ENCODE peak calls at places on chromosomes 1 and 21, in five cellular contexts. C is skeletal muscle cell; I is stimulated activated CD4-positive, alpha-beta T cell treated with anti-CD3 and anti-CD28 coated beads, Interleukin-12 subunit alpha, Interleukin-12 subunit beta, amount 100 ng/mL, for 4 hours; V is M059J; D is Calu3. G is an unnamed sample.

GRCh38 chr1:4482526-4482925 is 171.9 kb upstream of the AJAP1 start:
- DNase-seq in I (no peak), V (no peak), D (no peak), C (no peak), G (no peak)

GRCh38 chr1:101235696-101236545 is 898 bp upstream of the S1PR1 start:
- DNase-seq in V (peak), I (peak), D (peak), C (no peak), G (no peak)

GRCh38 chr1:97778718-97779117 is 142.1 kb downstream of the DPYD start:
- DNase-seq in V (no peak), D (no peak), I (no peak), C (no peak), G (no peak)

GRCh38 chr21:40631201-40631600 is 215.8 kb downstream of the DSCAM start:
- DNase-seq in D (no peak), V (no peak), C (no peak), I (no peak), G (no peak)

GRCh38 chr1:67052741-67053534 is 1.0 kb downstream of the SLC35D1 start:
- DNase-seq in D (peak), C (no peak), V (peak), I (peak), G (no peak)

GRCh38 chr1:209368864-209369598 is 214.5 kb upstream of the CAMK1G start:
- DNase-seq in D (no peak), I (no peak), C (peak), V (peak), G (peak)

GRCh38 chr21:32794643-32795042 is 23.1 kb upstream of the PAXBP1 start:
- DNase-seq in C (no peak), I (no peak), V (no peak), D (no peak), G (no peak)

GRCh38 chr1:61255324-61255703 is 173.0 kb downstream of the NFIA start:
- DNase-seq in D (no peak), C (no peak), I (no peak), V (no peak), G (no peak)

GRCh38 chr1:219123041-219123440 is 50.6 kb upstream of the LYPLAL1 start:
- DNase-seq in C (no peak), I (no peak), D (no peak), V (no peak), G (no peak)

GRCh38 chr1:70909262-70909817 is 138.3 kb downstream of the PTGER3 start:
- DNase-seq in V (no peak), D (no peak), I (no peak), C (no peak), G (no peak)

GRCh38 chr1:31588751-31589515 is 12.6 kb downstream of the TINAGL1 start:
- DNase-seq in C (no peak), V (no peak), I (no peak), D (peak), G (no peak)

GRCh38 chr1:7667625-7668218 is 103.4 kb upstream of the VAMP3 start:
- DNase-seq in C (no peak), V (peak), I (peak), D (peak), G (peak)

GRCh38 chr1:156160000-156160743 is 6.8 kb downstream of the SEMA4A start:
- DNase-seq in V (peak), D (no peak), C (no peak), I (no peak), G (no peak)

GRCh38 chr1:225451840-225452515 is 24.1 kb upstream of the LBR start:
- DNase-seq in D (no peak), C (no peak), I (no peak), V (no peak), G (no peak)